ENCODE peak calls at places on chromosomes 4 and X, in seven cellular contexts. K, B, Q, M, Y, H and L are unnamed samples.

GRCh38 chr4:187276786-187277408 is 553.2 kb upstream of the FAT1 start:
- DNase-seq in Y (no peak), K (no peak), M (no peak), B (no peak), Q (no peak), H (no peak), L (no peak)

GRCh38 chr4:2630556-2631273 is 94.3 kb downstream of the FAM193A start:
- DNase-seq in H (no peak), B (no peak), K (peak), Y (no peak), M (peak), Q (no peak), L (no peak)

GRCh38 chrX:45622538-45622937 is 421.9 kb upstream of the DIPK2B start:
- DNase-seq in H (no peak), Y (no peak), K (no peak), Q (no peak), M (no peak), B (no peak), L (no peak)

GRCh38 chr4:92580816-92581215 is 277.1 kb downstream of the GRID2 start:
- DNase-seq in Q (no peak), K (no peak), B (no peak), M (no peak), Y (no peak), H (no peak), L (no peak)

GRCh38 chr4:1371151-1371830 is 24.3 kb downstream of the UVSSA start:
- DNase-seq in M (no peak), K (no peak), Q (peak), B (no peak), H (no peak), Y (no peak), L (no peak)

GRCh38 chrX:75957107-75957610 is 172.1 kb upstream of the MAGEE2 start:
- DNase-seq in H (no peak), Y (no peak), K (no peak), M (no peak), B (no peak), Q (no peak), L (no peak)

GRCh38 chr4:53962516-53963225 is 101.7 kb downstream of the CHIC2 start:
- DNase-seq in Q (no peak), H (no peak), B (no peak), Y (no peak), M (no peak), K (no peak), L (peak)

GRCh38 chr4:10333942-10334341 is 123.3 kb downstream of the ZNF518B start:
- DNase-seq in Q (no peak), K (no peak), B (no peak), M (peak), H (no peak), Y (no peak), L (no peak)

GRCh38 chr4:78692815-78693156 is 83.4 kb upstream of the BMP2K start:
- DNase-seq in M (no peak), B (no peak), K (no peak), H (no peak), Y (no peak), Q (no peak), L (no peak)

DNA sequence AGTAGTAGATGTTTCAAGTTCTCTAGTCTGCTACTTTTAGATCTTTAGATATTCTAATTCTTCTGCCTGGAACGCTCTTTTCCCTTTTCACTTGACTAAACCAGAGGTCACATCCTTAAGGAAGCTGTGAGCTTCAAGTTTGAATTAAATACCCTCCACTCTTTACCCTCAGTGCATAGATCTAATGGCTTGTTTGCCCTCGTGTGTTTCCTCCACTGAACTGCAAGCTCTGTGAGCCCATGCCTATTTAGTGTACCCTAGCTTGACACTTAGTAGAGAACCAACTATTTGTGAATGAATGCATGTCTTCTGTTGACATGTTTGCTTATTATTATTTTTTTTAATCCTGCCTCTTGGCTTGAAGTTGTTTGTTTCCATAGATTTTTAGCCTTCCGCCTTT is 138.3 kb downstream of the PDE5A start:
- DNase-seq in B (no peak), Y (no peak), Q (no peak), K (peak), H (peak), M (peak), L (no peak)
- TF ChIP-seq CTCF in B (peak), Y (no peak), Q (no peak), K (peak), H (no peak), M (no peak), L (no peak)

DNA sequence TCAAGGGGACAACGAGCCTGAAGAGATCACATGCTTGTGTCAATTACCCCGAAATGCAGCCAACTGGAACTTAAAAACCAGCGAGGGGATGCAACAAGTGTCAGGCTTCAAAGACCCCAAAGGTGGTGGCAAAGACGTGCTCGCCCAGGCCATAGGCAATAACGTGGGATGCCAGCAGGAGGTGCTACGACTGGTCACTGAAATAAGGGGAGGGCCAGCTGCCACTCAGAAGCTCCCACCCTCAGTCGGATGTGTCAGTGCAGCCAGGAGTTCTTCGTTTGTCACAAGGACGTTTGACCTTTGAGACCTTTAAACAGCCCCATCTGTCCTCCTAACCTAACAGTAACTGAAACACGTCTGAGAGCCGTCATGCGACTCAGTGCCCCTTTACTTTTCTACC is 556.8 kb upstream of the PCDH10 start:
- DNase-seq in M (peak), Q (no peak), K (no peak), Y (no peak), B (no peak), H (no peak), L (no peak)
- TF ChIP-seq CTCF in M (no peak), Q (no peak), K (no peak), Y (no peak), B (no peak), H (no peak), L (no peak)

DNA sequence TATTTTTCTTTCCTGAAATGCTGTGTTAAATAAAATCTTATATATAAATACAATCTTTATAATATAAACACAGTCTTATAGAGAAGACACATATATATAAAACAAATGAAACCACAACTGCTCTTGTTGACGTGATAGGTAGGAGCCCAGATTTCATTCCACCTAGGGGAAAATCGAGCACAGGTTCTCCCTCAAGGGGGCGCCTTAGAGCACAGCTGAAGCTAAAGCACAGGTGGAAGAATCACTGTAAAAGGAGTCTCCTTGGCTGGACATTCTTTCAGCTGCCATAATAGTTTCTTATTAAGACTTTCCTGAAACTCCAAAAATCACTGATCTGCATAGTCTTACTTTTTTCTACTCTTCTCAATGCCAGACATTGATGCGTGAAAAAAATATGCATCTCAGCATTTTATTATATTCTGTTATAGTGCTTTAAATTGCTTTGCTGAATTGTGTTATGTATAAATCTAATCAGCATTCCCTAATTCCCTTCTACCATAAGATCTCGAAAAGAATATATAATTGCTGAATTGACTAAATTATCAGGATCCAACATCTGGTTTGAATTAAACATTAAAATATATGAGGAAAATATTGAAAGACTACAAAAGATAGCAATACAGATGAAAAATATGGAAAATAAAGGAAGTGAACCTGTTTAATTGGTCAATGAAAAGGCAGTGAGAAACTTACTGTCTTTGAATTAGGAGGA is 25.5 kb upstream of the RXFP1 start:
- DNase-seq in H (peak), Y (no peak), M (peak), Q (peak), B (peak), K (peak), L (peak)
- TF ChIP-seq CTCF in H (peak), Y (no peak), M (peak), Q (peak), B (peak), K (peak), L (peak)

DNA sequence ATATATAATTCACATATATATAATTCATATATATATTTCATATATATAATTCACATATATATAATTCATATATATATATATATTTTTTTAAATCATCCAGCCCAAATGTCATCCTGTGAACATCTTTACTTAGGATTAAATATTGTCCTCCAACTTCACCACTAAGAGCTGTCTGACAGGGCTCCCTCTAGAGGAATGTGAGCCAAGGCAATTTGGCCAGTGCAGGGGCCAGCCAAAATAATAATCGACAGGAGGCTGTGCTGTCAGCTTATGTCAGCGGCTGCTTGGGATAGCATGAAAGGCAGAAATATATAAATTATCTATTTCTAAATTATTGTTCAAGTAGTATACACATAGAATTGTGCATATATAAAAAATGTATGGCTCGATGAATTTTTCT is 29.5 kb downstream of the EGFL6 start:
- DNase-seq in H (peak), B (no peak), K (no peak), Y (no peak), Q (no peak), M (peak), L (no peak)
- TF ChIP-seq CTCF in H (no peak), B (peak), K (no peak), Y (no peak), Q (no peak), M (no peak), L (no peak)

GRCh38 chr4:96395747-96396146 is 555.9 kb downstream of the PDHA2 start:
- DNase-seq in B (no peak), Y (no peak), Q (no peak), M (no peak), K (no peak), H (no peak), L (no peak)
- TF ChIP-seq CTCF in B (no peak), Y (no peak), Q (no peak), M (no peak), K (no peak), H (peak), L (no peak)

DNA sequence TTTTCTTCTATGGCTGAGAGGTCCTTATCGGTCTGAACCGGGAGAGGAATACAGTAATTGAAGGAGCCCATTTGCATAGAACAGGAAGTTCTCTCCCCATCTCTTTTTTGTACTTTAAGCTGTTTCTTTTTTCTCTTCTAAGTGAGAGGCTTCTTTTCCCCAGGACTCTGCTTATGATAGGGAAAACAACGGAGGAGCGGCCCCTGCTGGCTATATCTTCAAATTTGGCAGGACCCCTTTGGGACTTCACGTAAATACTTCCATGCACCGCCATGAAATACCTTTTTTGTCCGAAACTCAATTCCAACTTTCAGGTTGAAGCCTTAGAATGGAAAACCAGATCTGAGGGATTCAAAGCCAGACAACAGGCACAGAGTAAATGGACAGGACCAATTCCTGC is 1153.0 kb upstream of the INTU start:
- DNase-seq in Y (no peak), B (no peak), K (no peak), H (no peak), M (peak), Q (no peak), L (no peak)
- TF ChIP-seq CTCF in Y (no peak), B (no peak), K (no peak), H (no peak), M (no peak), Q (no peak), L (no peak)

GRCh38 chr4:189032939-189033338 is 893.7 kb downstream of the TRIML1 start:
- DNase-seq in K (no peak), Y (no peak), H (no peak), Q (no peak), B (no peak), M (no peak), L (no peak)

GRCh38 chr4:189035091-189035490 is 895.9 kb downstream of the TRIML1 start:
- DNase-seq in K (no peak), M (no peak), H (no peak), B (no peak), Q (no peak), Y (no peak), L (no peak)

GRCh38 chr4:189036906-189037305 is 897.7 kb downstream of the TRIML1 start:
- DNase-seq in Y (no peak), M (no peak), Q (no peak), K (no peak), B (no peak), H (no peak), L (no peak)

GRCh38 chr4:189033801-189034347 is 894.6 kb downstream of the TRIML1 start:
- DNase-seq in M (no peak), H (no peak), K (no peak), Q (no peak), Y (no peak), B (no peak), L (no peak)

DNA sequence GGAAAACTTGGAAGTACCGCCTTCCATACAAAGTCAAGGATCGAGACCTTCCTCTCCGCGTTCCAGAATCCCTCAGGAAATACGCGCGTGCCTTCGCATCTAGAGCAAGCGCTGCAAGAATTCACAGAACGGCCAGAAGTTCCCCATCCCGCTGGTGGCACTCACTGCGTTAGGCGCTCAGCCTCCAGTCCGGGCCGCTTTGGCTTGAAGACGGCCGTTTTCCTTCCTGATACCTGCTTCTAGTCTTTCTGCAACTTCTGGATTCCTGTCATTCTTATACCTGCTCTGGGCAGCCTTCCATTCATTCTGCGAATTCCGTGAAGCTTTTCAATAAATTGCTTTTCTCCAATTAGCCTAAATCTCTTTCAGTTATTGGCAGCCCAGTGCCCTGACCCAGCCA is 896.4 kb downstream of the TRIML1 start:
- DNase-seq in Y (no peak), H (no peak), M (no peak), B (no peak), K (no peak), Q (no peak), L (no peak)
- TF ChIP-seq CTCF in Y (no peak), H (no peak), M (no peak), B (no peak), K (no peak), Q (no peak), L (no peak)

GRCh38 chr4:106816501-106816900 is 219.6 kb downstream of the DKK2 start:
- DNase-seq in Y (no peak), Q (no peak), B (no peak), K (no peak), M (no peak), H (no peak), L (no peak)

DNA sequence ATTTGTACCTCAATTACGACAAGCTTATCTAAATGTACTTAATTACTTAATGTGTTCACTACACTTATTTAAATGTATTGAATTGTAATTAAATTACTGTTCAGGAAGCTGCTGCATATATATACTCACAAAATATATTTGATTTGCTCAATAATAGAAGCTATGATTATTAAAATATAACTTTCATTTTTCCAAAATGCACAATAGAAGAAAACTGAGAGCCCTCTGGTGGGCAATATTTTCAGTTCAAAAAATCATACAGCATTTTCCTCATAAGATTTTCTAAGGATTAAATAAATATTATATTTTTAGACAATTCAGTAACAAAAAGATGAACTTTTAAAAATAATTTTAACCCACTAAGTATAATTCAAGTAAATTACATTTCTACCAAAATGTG is 217.3 kb downstream of the DKK2 start:
- DNase-seq in M (no peak), Q (no peak), K (no peak), Y (no peak), B (no peak), H (no peak), L (no peak)
- TF ChIP-seq CTCF in M (no peak), Q (no peak), K (no peak), Y (no peak), B (peak), H (peak), L (no peak)